ENCODE peak calls at places on chromosome 3, in eight cellular contexts. One of them, this sample, is unnamed.

GRCh38 chr3:175431396-175431795 is 572.3 kb downstream of the NAALADL2 start:
- DNase-seq in lung microvascular endothelial cell: no peak
- DNase-seq in iPS-NIHi11: no peak
- DNase-seq in Daoy: peak
- DNase-seq in NCI-H82: no peak
- DNase-seq in testis: no peak
- DNase-seq in HT1080: no peak
- DNase-seq in dorsolateral prefrontal cortex: no peak
- DNase-seq in this sample: peak

GRCh38 chr3:171459130-171459941 is 869 bp downstream of the TNIK start:
- DNase-seq in lung microvascular endothelial cell: peak
- DNase-seq in iPS-NIHi11: peak
- DNase-seq in Daoy: peak
- DNase-seq in NCI-H82: peak
- DNase-seq in testis: peak
- DNase-seq in HT1080: peak
- DNase-seq in dorsolateral prefrontal cortex: peak
- DNase-seq in this sample: peak

GRCh38 chr3:104069114-104069513 is 1297.6 kb upstream of the ALCAM start:
- DNase-seq in lung microvascular endothelial cell: no peak
- DNase-seq in iPS-NIHi11: no peak
- DNase-seq in Daoy: no peak
- DNase-seq in NCI-H82: no peak
- DNase-seq in testis: no peak
- DNase-seq in HT1080: peak
- DNase-seq in dorsolateral prefrontal cortex: no peak
- DNase-seq in this sample: peak

GRCh38 chr3:10975695-10976234 is 16.8 kb upstream of the SLC6A1 start:
- DNase-seq in lung microvascular endothelial cell: no peak
- DNase-seq in iPS-NIHi11: no peak
- DNase-seq in Daoy: no peak
- DNase-seq in NCI-H82: no peak
- DNase-seq in testis: peak
- DNase-seq in HT1080: no peak
- DNase-seq in dorsolateral prefrontal cortex: no peak
- DNase-seq in this sample: no peak

GRCh38 chr3:149042766-149043386 is 43.5 kb downstream of the HLTF start:
- DNase-seq in lung microvascular endothelial cell: no peak
- DNase-seq in iPS-NIHi11: no peak
- DNase-seq in Daoy: peak
- DNase-seq in NCI-H82: no peak
- DNase-seq in testis: no peak
- DNase-seq in HT1080: peak
- DNase-seq in dorsolateral prefrontal cortex: no peak
- DNase-seq in this sample: peak

GRCh38 chr3:168952551-168952950 is 711.0 kb downstream of the MECOM start:
- DNase-seq in lung microvascular endothelial cell: peak
- DNase-seq in iPS-NIHi11: no peak
- DNase-seq in Daoy: no peak
- DNase-seq in NCI-H82: no peak
- DNase-seq in testis: no peak
- DNase-seq in HT1080: peak
- DNase-seq in dorsolateral prefrontal cortex: no peak
- DNase-seq in this sample: peak

GRCh38 chr3:50600841-50601591 is 10.6 kb downstream of the CISH start:
- DNase-seq in lung microvascular endothelial cell: peak
- DNase-seq in iPS-NIHi11: peak
- DNase-seq in Daoy: peak
- DNase-seq in NCI-H82: peak
- DNase-seq in testis: peak
- DNase-seq in HT1080: peak
- DNase-seq in dorsolateral prefrontal cortex: peak
- DNase-seq in this sample: peak

GRCh38 chr3:195550723-195551122 is 7.6 kb upstream of the PPP1R2 start:
- DNase-seq in lung microvascular endothelial cell: no peak
- DNase-seq in iPS-NIHi11: no peak
- DNase-seq in Daoy: no peak
- DNase-seq in NCI-H82: no peak
- DNase-seq in testis: no peak
- DNase-seq in HT1080: no peak
- DNase-seq in dorsolateral prefrontal cortex: no peak
- DNase-seq in this sample: no peak

GRCh38 chr3:12194669-12195161 is 36.0 kb upstream of the TIMP4 start:
- DNase-seq in lung microvascular endothelial cell: no peak
- DNase-seq in iPS-NIHi11: peak
- DNase-seq in Daoy: peak
- DNase-seq in NCI-H82: peak
- DNase-seq in testis: no peak
- DNase-seq in HT1080: no peak
- DNase-seq in dorsolateral prefrontal cortex: no peak
- DNase-seq in this sample: peak

GRCh38 chr3:7388026-7388425 is 527.1 kb downstream of the GRM7 start:
- DNase-seq in lung microvascular endothelial cell: no peak
- DNase-seq in iPS-NIHi11: no peak
- DNase-seq in Daoy: no peak
- DNase-seq in NCI-H82: no peak
- DNase-seq in testis: no peak
- DNase-seq in HT1080: no peak
- DNase-seq in dorsolateral prefrontal cortex: no peak
- DNase-seq in this sample: no peak

GRCh38 chr3:150890320-150890719 is 14.9 kb downstream of the MINDY4B start:
- DNase-seq in lung microvascular endothelial cell: no peak
- DNase-seq in iPS-NIHi11: no peak
- DNase-seq in Daoy: no peak
- DNase-seq in NCI-H82: no peak
- DNase-seq in testis: no peak
- DNase-seq in HT1080: no peak
- DNase-seq in dorsolateral prefrontal cortex: no peak
- DNase-seq in this sample: no peak

GRCh38 chr3:9340450-9341009 is 22.3 kb upstream of the THUMPD3 start:
- DNase-seq in lung microvascular endothelial cell: peak
- DNase-seq in iPS-NIHi11: no peak
- DNase-seq in Daoy: peak
- DNase-seq in NCI-H82: no peak
- DNase-seq in testis: no peak
- DNase-seq in HT1080: peak
- DNase-seq in dorsolateral prefrontal cortex: no peak
- DNase-seq in this sample: peak

GRCh38 chr3:106965286-106965685 is 412.0 kb upstream of the CCDC54 start:
- DNase-seq in lung microvascular endothelial cell: no peak
- DNase-seq in iPS-NIHi11: no peak
- DNase-seq in Daoy: no peak
- DNase-seq in NCI-H82: no peak
- DNase-seq in testis: no peak
- DNase-seq in HT1080: no peak
- DNase-seq in dorsolateral prefrontal cortex: no peak
- DNase-seq in this sample: no peak

GRCh38 chr3:146739203-146739671 is 134.1 kb upstream of the PLSCR5 start:
- DNase-seq in lung microvascular endothelial cell: no peak
- DNase-seq in iPS-NIHi11: no peak
- DNase-seq in Daoy: no peak
- DNase-seq in NCI-H82: no peak
- DNase-seq in testis: no peak
- DNase-seq in HT1080: no peak
- DNase-seq in dorsolateral prefrontal cortex: no peak
- DNase-seq in this sample: no peak

GRCh38 chr3:65166531-65166930 is 478.7 kb upstream of the ADAMTS9 start:
- DNase-seq in lung microvascular endothelial cell: no peak
- DNase-seq in iPS-NIHi11: peak
- DNase-seq in Daoy: no peak
- DNase-seq in NCI-H82: no peak
- DNase-seq in testis: no peak
- DNase-seq in HT1080: no peak
- DNase-seq in dorsolateral prefrontal cortex: no peak
- DNase-seq in this sample: peak

GRCh38 chr3:184942735-184943134 is 130.8 kb downstream of the VPS8 start:
- DNase-seq in lung microvascular endothelial cell: no peak
- DNase-seq in iPS-NIHi11: no peak
- DNase-seq in Daoy: no peak
- DNase-seq in NCI-H82: no peak
- DNase-seq in testis: no peak
- DNase-seq in HT1080: no peak
- DNase-seq in dorsolateral prefrontal cortex: no peak
- DNase-seq in this sample: no peak

GRCh38 chr3:65202395-65202794 is 514.6 kb upstream of the ADAMTS9 start:
- DNase-seq in lung microvascular endothelial cell: no peak
- DNase-seq in iPS-NIHi11: no peak
- DNase-seq in Daoy: no peak
- DNase-seq in NCI-H82: no peak
- DNase-seq in testis: no peak
- DNase-seq in HT1080: no peak
- DNase-seq in dorsolateral prefrontal cortex: no peak
- DNase-seq in this sample: no peak

GRCh38 chr3:50365080-50365841 is 5.9 kb upstream of the TMEM115 start:
- DNase-seq in lung microvascular endothelial cell: peak
- DNase-seq in iPS-NIHi11: peak
- DNase-seq in Daoy: peak
- DNase-seq in NCI-H82: peak
- DNase-seq in testis: peak
- DNase-seq in HT1080: no peak
- DNase-seq in dorsolateral prefrontal cortex: peak
- DNase-seq in this sample: peak

GRCh38 chr3:161264771-161265343 is 43.7 kb downstream of the NMD3 start:
- DNase-seq in lung microvascular endothelial cell: no peak
- DNase-seq in iPS-NIHi11: no peak
- DNase-seq in Daoy: no peak
- DNase-seq in NCI-H82: no peak
- DNase-seq in testis: no peak
- DNase-seq in HT1080: no peak
- DNase-seq in dorsolateral prefrontal cortex: no peak
- DNase-seq in this sample: no peak

GRCh38 chr3:171187706-171188290 is 161.3 kb upstream of the SLC2A2 start:
- DNase-seq in lung microvascular endothelial cell: peak
- DNase-seq in iPS-NIHi11: peak
- DNase-seq in Daoy: peak
- DNase-seq in NCI-H82: peak
- DNase-seq in testis: peak
- DNase-seq in HT1080: peak
- DNase-seq in dorsolateral prefrontal cortex: no peak
- DNase-seq in this sample: no peak

GRCh38 chr3:180280601-180281000 is 243.9 kb upstream of the PEX5L start:
- DNase-seq in lung microvascular endothelial cell: no peak
- DNase-seq in iPS-NIHi11: no peak
- DNase-seq in Daoy: no peak
- DNase-seq in NCI-H82: no peak
- DNase-seq in testis: no peak
- DNase-seq in HT1080: peak
- DNase-seq in dorsolateral prefrontal cortex: no peak
- DNase-seq in this sample: peak

GRCh38 chr3:52176951-52177700 is 20.8 kb upstream of the ALAS1 start:
- DNase-seq in lung microvascular endothelial cell: no peak
- DNase-seq in iPS-NIHi11: no peak
- DNase-seq in Daoy: no peak
- DNase-seq in NCI-H82: no peak
- DNase-seq in testis: no peak
- DNase-seq in HT1080: no peak
- DNase-seq in dorsolateral prefrontal cortex: no peak
- DNase-seq in this sample: no peak

GRCh38 chr3:194757629-194758028 is 71.9 kb downstream of the FAM43A start:
- DNase-seq in lung microvascular endothelial cell: no peak
- DNase-seq in iPS-NIHi11: no peak
- DNase-seq in Daoy: no peak
- DNase-seq in NCI-H82: peak
- DNase-seq in testis: peak
- DNase-seq in HT1080: no peak
- DNase-seq in dorsolateral prefrontal cortex: no peak
- DNase-seq in this sample: no peak

GRCh38 chr3:174949523-174949922 is 90.4 kb downstream of the NAALADL2 start:
- DNase-seq in lung microvascular endothelial cell: peak
- DNase-seq in iPS-NIHi11: no peak
- DNase-seq in Daoy: peak
- DNase-seq in NCI-H82: no peak
- DNase-seq in testis: no peak
- DNase-seq in HT1080: peak
- DNase-seq in dorsolateral prefrontal cortex: no peak
- DNase-seq in this sample: peak

GRCh38 chr3:158771018-158771350 is 30.9 kb upstream of the MFSD1 start:
- DNase-seq in lung microvascular endothelial cell: no peak
- DNase-seq in iPS-NIHi11: no peak
- DNase-seq in Daoy: no peak
- DNase-seq in NCI-H82: no peak
- DNase-seq in testis: no peak
- DNase-seq in HT1080: no peak
- DNase-seq in dorsolateral prefrontal cortex: no peak
- DNase-seq in this sample: no peak

GRCh38 chr3:38598791-38599190 is 50.7 kb downstream of the SCN5A start:
- DNase-seq in lung microvascular endothelial cell: no peak
- DNase-seq in iPS-NIHi11: no peak
- DNase-seq in Daoy: no peak
- DNase-seq in NCI-H82: no peak
- DNase-seq in testis: no peak
- DNase-seq in HT1080: no peak
- DNase-seq in dorsolateral prefrontal cortex: no peak
- DNase-seq in this sample: no peak

GRCh38 chr3:50008931-50009330 is 69.0 kb downstream of the RBM6 start:
- DNase-seq in lung microvascular endothelial cell: no peak
- DNase-seq in iPS-NIHi11: no peak
- DNase-seq in Daoy: peak
- DNase-seq in NCI-H82: no peak
- DNase-seq in testis: no peak
- DNase-seq in HT1080: peak
- DNase-seq in dorsolateral prefrontal cortex: no peak
- DNase-seq in this sample: peak

GRCh38 chr3:98010194-98010882 is 24.8 kb downstream of the GABRR3 start:
- DNase-seq in lung microvascular endothelial cell: no peak
- DNase-seq in iPS-NIHi11: no peak
- DNase-seq in Daoy: no peak
- DNase-seq in NCI-H82: no peak
- DNase-seq in testis: no peak
- DNase-seq in HT1080: no peak
- DNase-seq in dorsolateral prefrontal cortex: no peak
- DNase-seq in this sample: no peak

GRCh38 chr3:195221015-195221853 is 49.7 kb downstream of the XXYLT1 start:
- DNase-seq in lung microvascular endothelial cell: peak
- DNase-seq in iPS-NIHi11: no peak
- DNase-seq in Daoy: peak
- DNase-seq in NCI-H82: no peak
- DNase-seq in testis: peak
- DNase-seq in HT1080: no peak
- DNase-seq in dorsolateral prefrontal cortex: no peak
- DNase-seq in this sample: no peak